ENCODE peak calls at places on chromosomes 6 and 20, in eight cellular contexts. E is uterus, S is pancreas, N is A549, P is adrenal gland, R is left ventricle myocardium inferior, L is SK-N-SH, J is GM23248. H is an unnamed sample. For H3K9me3 and H3K4me1, the result is how much of the 10 kb centered on the place peaks cover.

GRCh38 chr20:39903806-39904205 is 785.2 kb downstream of the MAFB start:
- DNase-seq in N (no peak), E (no peak), P (no peak), S (no peak), R (no peak), J (no peak), L (no peak), H (no peak)

GRCh38 chr6:50007821-50008220 is 14.0 kb downstream of the DEFB110 start:
- DNase-seq in P (no peak), R (no peak), L (no peak), J (peak), S (no peak), N (no peak), E (no peak), H (no peak)

GRCh38 chr20:26276811-26277210 is 580.2 kb upstream of the ZNF337 start:
- DNase-seq in J (peak), P (no peak), L (peak), N (no peak), S (no peak), E (no peak), R (no peak), H (peak)

GRCh38 chr6:2873643-2874042 is 29.5 kb downstream of the SERPINB9 start:
- DNase-seq in R (no peak), P (no peak), E (no peak), J (no peak), L (no peak), N (no peak), S (no peak), H (no peak)

GRCh38 chr6:82013561-82014275 is 233.8 kb downstream of the IBTK start:
- DNase-seq in E (peak), S (no peak), R (no peak), J (peak), N (no peak), L (no peak), P (peak), H (no peak)

GRCh38 chr6:148407372-148407771 is 64.7 kb downstream of the SASH1 start:
- DNase-seq in S (no peak), P (no peak), E (no peak), L (no peak), J (peak), N (peak), R (no peak), H (no peak)

GRCh38 chr6:9398794-9399373 is 963.5 kb upstream of the SLC35B3 start:
- DNase-seq in J (no peak), L (peak), P (peak), R (peak), E (no peak), S (no peak), N (no peak), H (peak)

GRCh38 chr6:2259002-2259494 is 13.6 kb upstream of the GMDS start:
- DNase-seq in S (no peak), R (no peak), P (no peak), L (no peak), N (no peak), J (no peak), E (no peak), H (no peak)

GRCh38 chr20:23419995-23420901 is 1.0 kb downstream of the NAPB start:
- DNase-seq in L (peak), J (peak), N (peak), R (peak), P (peak), S (peak), E (peak), H (peak)

GRCh38 chr6:117534974-117535373 is 52.5 kb downstream of the DCBLD1 start:
- DNase-seq in J (no peak), S (no peak), R (no peak), L (no peak), E (no peak), P (no peak), N (no peak), H (no peak)

GRCh38 chr6:124303971-124304370 is 500.3 kb downstream of the NKAIN2 start:
- DNase-seq in E (no peak), S (no peak), J (no peak), N (no peak), P (no peak), L (no peak), R (no peak), H (no peak)

GRCh38 chr20:18773566-18773965 is 40.0 kb upstream of the SCP2D1 start:
- DNase-seq in R (no peak), E (no peak), P (no peak), L (no peak), S (no peak), N (no peak), J (no peak), H (no peak)

GRCh38 chr20:56202493-56203077 is 45.9 kb upstream of the MC3R start:
- DNase-seq in S (no peak), N (peak), P (no peak), E (no peak), J (peak), R (no peak), L (peak), H (no peak)

GRCh38 chr6:147978078-147978477 is 364.6 kb upstream of the SASH1 start:
- DNase-seq in N (no peak), L (no peak), J (no peak), P (no peak), S (no peak), E (no peak), R (no peak), H (no peak)

GRCh38 chr6:37819802-37820712 is 530 bp downstream of the ZFAND3 start:
- DNase-seq in L (peak), N (peak), S (peak), R (peak), P (peak), E (peak), J (peak), H (peak)

GRCh38 chr6:116329156-116329555 is 41.6 kb upstream of the DSE start:
- DNase-seq in R (no peak), L (no peak), E (no peak), N (no peak), P (no peak), J (no peak), S (no peak), H (no peak)

GRCh38 chr6:43639984-43640800 is 4.6 kb downstream of the MAD2L1BP start:
- DNase-seq in R (no peak), L (peak), N (no peak), E (no peak), J (no peak), P (no peak), S (no peak), H (peak)

GRCh38 chr6:117817499-117817898 is 89.6 kb upstream of the SLC35F1 start:
- DNase-seq in S (no peak), P (no peak), J (no peak), L (no peak), E (no peak), N (no peak), R (no peak), H (no peak)

GRCh38 chr20:8073024-8073832 is 53.7 kb upstream of the TMX4 start:
- DNase-seq in J (peak), P (no peak), E (no peak), R (no peak), S (no peak), N (peak), L (no peak), H (no peak)

GRCh38 chr6:26240981-26241770 is 123.8 kb upstream of the BTN3A2 start:
- DNase-seq in E (no peak), P (no peak), J (peak), L (no peak), S (no peak), R (no peak), N (no peak), H (no peak)

GRCh38 chr6:2802521-2803060 is 37.4 kb downstream of the WRNIP1 start:
- DNase-seq in R (no peak), S (no peak), E (no peak), J (no peak), P (no peak), L (no peak), N (no peak), H (no peak)

GRCh38 chr6:144820270-144820669 is 535.1 kb downstream of the UTRN start:
- DNase-seq in E (no peak), S (no peak), J (peak), L (no peak), P (no peak), N (no peak), R (no peak), H (no peak)

GRCh38 chr6:170160031-170160627 is 130.7 kb downstream of the DLL1 start:
- DNase-seq in R (no peak), P (no peak), J (no peak), E (no peak), N (no peak), L (no peak), S (no peak), H (peak)

GRCh38 chr6:170163405-170164170 is 127.3 kb downstream of the DLL1 start:
- DNase-seq in P (no peak), S (no peak), J (no peak), E (no peak), L (no peak), R (no peak), N (no peak), H (no peak)

GRCh38 chr6:170160628-170161611 is 130.0 kb downstream of the DLL1 start:
- DNase-seq in L (no peak), S (no peak), R (no peak), N (no peak), E (no peak), P (no peak), J (no peak), H (no peak)

GRCh38 chr6:170162771-170163404 is 128.0 kb downstream of the DLL1 start:
- DNase-seq in E (no peak), S (no peak), J (no peak), R (no peak), P (no peak), N (no peak), L (no peak), H (no peak)

DNA sequence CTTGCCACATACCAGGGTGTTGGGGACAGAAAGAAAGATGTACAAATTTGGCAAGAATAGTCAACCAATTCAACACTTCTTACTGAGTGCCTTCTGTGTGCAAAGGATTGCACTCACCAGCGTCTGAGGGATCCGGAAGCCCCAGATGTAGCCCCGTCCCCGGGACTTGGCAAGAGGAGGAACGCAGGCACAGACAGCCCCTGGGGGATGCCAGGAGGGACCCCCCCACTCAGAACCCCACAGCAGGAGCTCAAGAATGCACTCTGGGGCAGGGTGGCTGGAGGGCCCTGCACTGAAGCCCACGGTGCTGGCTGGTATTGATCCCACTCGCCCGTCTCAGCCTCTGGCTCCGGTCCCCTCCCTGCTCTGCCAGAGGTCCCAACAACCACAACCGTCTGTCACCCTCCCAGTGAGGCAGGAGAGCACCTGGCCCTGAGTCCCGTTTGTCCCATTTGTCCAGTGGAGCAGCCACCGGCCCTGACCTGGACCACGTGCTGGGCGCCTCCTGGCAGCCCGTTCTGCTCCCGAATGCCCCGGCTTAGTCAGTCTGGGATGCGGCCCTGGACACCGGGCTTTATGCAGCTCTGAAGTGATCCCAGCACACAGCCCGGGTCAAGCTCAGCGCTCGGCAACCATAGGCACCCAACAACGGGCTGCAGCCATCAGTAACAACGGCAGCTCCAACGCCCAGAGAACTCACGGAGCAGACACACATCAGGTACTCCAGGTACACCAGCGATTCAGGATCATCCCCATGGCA is 128.7 kb downstream of the DLL1 start:
- DNase-seq in N (no peak), E (no peak), S (no peak), R (no peak), L (no peak), P (no peak), J (no peak), H (no peak)
- H3K9me3 ChIP-seq in N (under half), E (under half), S (under half), R (under half), L (under half), P (under half), J (under half), H (under half)

DNA sequence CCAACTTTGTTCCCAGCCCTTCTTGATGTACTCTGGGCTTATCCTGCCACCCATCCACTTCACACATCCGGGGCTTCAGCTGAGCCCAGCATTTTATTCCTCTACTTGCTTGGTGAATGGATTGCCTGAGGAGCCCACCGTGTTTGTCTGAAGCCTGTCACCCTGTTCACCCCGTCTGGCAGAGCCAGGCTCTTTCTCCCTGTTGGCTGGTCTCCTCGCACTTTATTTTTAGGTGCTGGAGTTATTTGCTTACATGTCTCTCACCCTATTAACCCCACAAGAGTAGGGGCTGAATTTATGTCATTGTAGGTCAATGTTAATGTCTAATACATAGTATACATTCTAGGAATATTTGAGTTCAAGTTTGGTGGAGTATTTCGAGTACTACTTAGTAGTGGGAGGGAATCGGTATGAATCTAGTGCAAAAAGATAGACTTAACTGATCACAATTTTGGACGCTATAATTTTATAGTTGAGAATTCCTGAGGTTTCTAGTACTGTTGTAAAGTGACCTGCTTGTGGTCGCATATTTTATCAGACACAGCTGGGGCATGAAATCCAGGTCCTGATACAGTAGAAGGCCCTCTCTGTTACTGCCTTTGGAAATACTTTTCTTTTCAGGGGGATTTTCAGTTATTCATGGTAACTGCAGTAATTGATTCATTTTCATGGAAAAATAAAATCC is 10.8 kb downstream of the JARID2 start:
- DNase-seq in L (no peak), E (no peak), R (peak), P (no peak), S (no peak), J (no peak), N (no peak), H (no peak)
- H3K4me1 ChIP-seq in L (under half), E (under half), R (half or more), P (under half), S (under half), J (under half), N (under half), H (under half)

GRCh38 chr6:166467436-166468000 is 84.8 kb upstream of the MPC1 start:
- DNase-seq in N (no peak), S (no peak), J (no peak), P (no peak), L (no peak), R (no peak), E (peak), H (no peak)

GRCh38 chr6:166464068-166464410 is 81.3 kb upstream of the MPC1 start:
- DNase-seq in L (no peak), J (no peak), E (peak), S (no peak), P (no peak), N (no peak), R (no peak), H (no peak)

GRCh38 chr6:166466178-166467122 is 83.7 kb upstream of the MPC1 start:
- DNase-seq in S (peak), N (peak), P (no peak), E (peak), J (peak), R (no peak), L (peak), H (no peak)

GRCh38 chr6:166464418-166465400 is 82.0 kb upstream of the MPC1 start:
- DNase-seq in E (peak), R (no peak), L (no peak), S (no peak), P (no peak), N (no peak), J (no peak), H (no peak)

GRCh38 chr6:166465671-166466087 is 82.9 kb upstream of the MPC1 start:
- DNase-seq in E (peak), L (peak), J (peak), N (peak), S (no peak), P (no peak), R (peak), H (no peak)
- H3K4me3 ChIP-seq in E (no peak), L (no peak), J (peak), N (no peak), S (no peak), P (no peak), R (no peak), H (no peak)

GRCh38 chr6:35607517-35608233 is 81.0 kb downstream of the FKBP5 start:
- DNase-seq in S (no peak), E (no peak), J (no peak), N (no peak), L (no peak), P (no peak), R (no peak), H (no peak)

GRCh38 chr6:35605600-35605999 is 83.1 kb downstream of the FKBP5 start:
- DNase-seq in R (no peak), E (no peak), J (no peak), P (no peak), L (no peak), S (no peak), N (no peak), H (no peak)

GRCh38 chr6:35613762-35614161 is 75.0 kb downstream of the FKBP5 start:
- DNase-seq in R (no peak), J (no peak), N (no peak), L (no peak), E (no peak), S (no peak), P (no peak), H (no peak)

GRCh38 chr6:35610830-35611229 is 77.9 kb downstream of the FKBP5 start:
- DNase-seq in J (no peak), P (no peak), N (no peak), S (no peak), L (no peak), E (no peak), R (no peak), H (no peak)

GRCh38 chr6:35611235-35611634 is 77.5 kb downstream of the FKBP5 start:
- DNase-seq in L (no peak), R (no peak), S (no peak), J (peak), P (no peak), E (no peak), N (no peak), H (no peak)
- H3K9me3 ChIP-seq in L (under half), R (under half), S (under half), J (under half), P (under half), E (under half), N (under half), H (under half)

H was measured in BE2C.